ENCODE peak calls at places on chromosome 22, in seven cellular contexts. X is hepatocyte, M is OCI-LY7, O is MM.1S, L is GM23248, F is HCT116, W is PC-3. S is an unnamed sample.

GRCh38 chr22:50641696-50642607 is 14.0 kb upstream of the ARSA start:
- DNase-seq in X (peak), F (no peak), W (no peak), L (peak), O (no peak), M (peak), S (peak)

GRCh38 chr22:46367707-46368191 is 32.2 kb downstream of the TRMU start:
- DNase-seq in W (peak), M (peak), L (peak), F (peak), X (peak), O (peak), S (peak)

GRCh38 chr22:44710474-44711235 is 8.7 kb downstream of the PRR5 start:
- DNase-seq in M (peak), W (no peak), F (no peak), L (no peak), X (no peak), O (no peak), S (no peak)

GRCh38 chr22:33188316-33188715 is 130.1 kb upstream of the SYN3 start:
- DNase-seq in O (no peak), L (peak), X (no peak), F (no peak), M (peak), W (no peak), S (peak)

GRCh38 chr22:17836977-17837742 is 62.9 kb upstream of the BID start:
- DNase-seq in L (no peak), F (no peak), W (no peak), X (no peak), M (no peak), O (no peak), S (peak)

GRCh38 chr22:22936915-22937656 is 49.5 kb downstream of the IGLL5 start:
- DNase-seq in L (no peak), F (no peak), W (no peak), O (no peak), X (no peak), M (no peak), S (no peak)

GRCh38 chr22:45878901-45879551 is 97.9 kb downstream of the WNT7B start:
- DNase-seq in W (no peak), F (no peak), O (no peak), L (no peak), X (no peak), M (no peak), S (no peak)

GRCh38 chr22:27988704-27989103 is 69.6 kb upstream of the PITPNB start:
- DNase-seq in W (no peak), M (no peak), O (no peak), L (no peak), X (no peak), F (no peak), S (no peak)

GRCh38 chr22:36211237-36211881 is 9.8 kb upstream of the APOL4 start:
- DNase-seq in M (no peak), O (peak), W (no peak), F (no peak), L (no peak), X (no peak), S (no peak)

GRCh38 chr22:50299724-50300619 is 7.5 kb downstream of the PLXNB2 start:
- DNase-seq in O (no peak), L (peak), X (peak), W (no peak), F (no peak), M (no peak), S (peak)

GRCh38 chr22:23925020-23925606 is 30.9 kb downstream of the MIF start:
- DNase-seq in X (peak), F (no peak), W (no peak), M (no peak), O (no peak), L (no peak), S (no peak)

GRCh38 chr22:43375951-43376455 is 32.8 kb upstream of the SCUBE1 start:
- DNase-seq in W (no peak), L (peak), F (no peak), O (no peak), X (no peak), M (no peak), S (no peak)

GRCh38 chr22:43381693-43382092 is 30.1 kb upstream of the MPPED1 start:
- DNase-seq in O (no peak), W (no peak), M (no peak), L (no peak), F (no peak), X (no peak), S (no peak)

GRCh38 chr22:43376765-43377485 is 33.8 kb upstream of the SCUBE1 start:
- DNase-seq in F (no peak), M (no peak), W (no peak), X (no peak), L (no peak), O (no peak), S (no peak)

GRCh38 chr22:43377486-43377995 is 34.3 kb upstream of the MPPED1 start:
- DNase-seq in F (no peak), L (peak), M (no peak), X (no peak), W (no peak), O (no peak), S (no peak)

DNA sequence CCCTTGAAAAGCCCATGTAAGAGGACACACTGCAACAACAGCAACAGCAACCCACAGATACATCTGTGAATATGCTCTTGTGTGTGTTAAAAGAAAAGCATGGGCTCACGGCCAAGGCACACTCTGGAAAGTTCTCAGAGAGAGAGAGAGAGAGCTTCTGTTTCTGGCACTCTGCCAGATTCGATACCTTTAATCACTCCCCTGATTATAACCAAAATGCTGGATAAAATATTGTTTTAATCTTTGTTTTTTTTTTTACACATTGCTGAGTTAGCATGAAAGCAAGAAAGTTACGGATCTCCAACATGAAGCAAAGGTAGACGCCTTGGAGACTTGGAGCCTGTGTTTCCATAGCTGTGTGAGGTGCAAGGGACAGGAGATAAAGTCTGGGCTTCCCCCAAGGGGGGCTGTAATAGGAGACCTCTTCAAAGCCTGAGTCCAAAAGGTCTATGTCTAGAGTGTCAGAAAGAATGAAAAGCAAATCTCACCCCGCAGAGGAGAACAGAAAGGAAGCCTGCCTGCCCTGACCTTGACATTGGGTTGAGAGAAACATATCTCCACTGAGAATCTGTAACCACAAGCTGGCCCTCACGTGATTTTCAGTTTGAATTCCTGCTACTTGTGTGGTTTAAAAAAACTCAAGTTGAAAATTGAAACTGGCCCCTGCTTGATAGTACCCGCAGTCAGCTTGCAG is 33.7 kb upstream of the MPPED1 start:
- DNase-seq in F (no peak), O (peak), L (peak), X (peak), M (no peak), W (no peak), S (no peak)
- TF ChIP-seq EZH2phosphoT487 in F (no peak), O (no peak), L (no peak), X (no peak), M (no peak), W (no peak), S (no peak)

GRCh38 chr22:38489561-38490133 is 16.5 kb downstream of the DDX17 start:
- DNase-seq in L (no peak), M (no peak), O (no peak), W (no peak), X (no peak), F (no peak), S (no peak)

GRCh38 chr22:38491707-38492348 is 14.3 kb downstream of the DDX17 start:
- DNase-seq in M (no peak), F (no peak), O (no peak), X (no peak), L (no peak), W (no peak), S (no peak)

GRCh38 chr22:38490475-38490874 is 15.6 kb downstream of the DDX17 start:
- DNase-seq in L (no peak), F (no peak), W (no peak), X (no peak), M (no peak), O (no peak), S (no peak)

GRCh38 chr22:38489142-38489541 is 17.0 kb downstream of the DDX17 start:
- DNase-seq in M (no peak), F (no peak), X (no peak), O (no peak), L (no peak), W (no peak), S (no peak)

DNA sequence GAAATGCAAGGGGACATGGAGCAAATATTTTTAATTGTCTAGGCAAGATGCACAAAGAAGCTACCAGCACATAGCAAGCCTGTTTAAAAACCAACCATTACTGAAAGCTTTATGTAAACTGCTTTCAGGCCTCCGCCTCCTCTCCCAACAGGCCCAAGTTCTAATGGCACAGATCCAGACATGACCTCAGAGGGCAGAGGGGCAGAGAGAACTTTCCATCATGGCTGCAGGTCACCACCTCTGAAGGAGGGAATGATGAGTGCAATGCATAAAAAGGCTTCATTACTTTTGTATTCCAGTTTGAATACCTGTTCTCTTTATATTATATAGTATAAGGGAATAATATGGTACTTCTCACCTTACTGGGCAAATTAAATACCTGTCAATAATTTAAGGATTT is 15.2 kb downstream of the DDX17 start:
- DNase-seq in L (peak), X (peak), M (no peak), W (no peak), O (no peak), F (no peak), S (no peak)
- TF ChIP-seq EZH2phosphoT487 in L (no peak), X (no peak), M (no peak), W (no peak), O (no peak), F (no peak), S (no peak)

GRCh38 chr22:25511725-25512124 is 52.8 kb upstream of the GRK3 start:
- DNase-seq in O (no peak), X (no peak), W (no peak), M (no peak), L (no peak), F (no peak), S (no peak)
- TF ChIP-seq EZH2phosphoT487 in O (no peak), X (no peak), W (no peak), M (no peak), L (no peak), F (no peak), S (no peak)

DNA sequence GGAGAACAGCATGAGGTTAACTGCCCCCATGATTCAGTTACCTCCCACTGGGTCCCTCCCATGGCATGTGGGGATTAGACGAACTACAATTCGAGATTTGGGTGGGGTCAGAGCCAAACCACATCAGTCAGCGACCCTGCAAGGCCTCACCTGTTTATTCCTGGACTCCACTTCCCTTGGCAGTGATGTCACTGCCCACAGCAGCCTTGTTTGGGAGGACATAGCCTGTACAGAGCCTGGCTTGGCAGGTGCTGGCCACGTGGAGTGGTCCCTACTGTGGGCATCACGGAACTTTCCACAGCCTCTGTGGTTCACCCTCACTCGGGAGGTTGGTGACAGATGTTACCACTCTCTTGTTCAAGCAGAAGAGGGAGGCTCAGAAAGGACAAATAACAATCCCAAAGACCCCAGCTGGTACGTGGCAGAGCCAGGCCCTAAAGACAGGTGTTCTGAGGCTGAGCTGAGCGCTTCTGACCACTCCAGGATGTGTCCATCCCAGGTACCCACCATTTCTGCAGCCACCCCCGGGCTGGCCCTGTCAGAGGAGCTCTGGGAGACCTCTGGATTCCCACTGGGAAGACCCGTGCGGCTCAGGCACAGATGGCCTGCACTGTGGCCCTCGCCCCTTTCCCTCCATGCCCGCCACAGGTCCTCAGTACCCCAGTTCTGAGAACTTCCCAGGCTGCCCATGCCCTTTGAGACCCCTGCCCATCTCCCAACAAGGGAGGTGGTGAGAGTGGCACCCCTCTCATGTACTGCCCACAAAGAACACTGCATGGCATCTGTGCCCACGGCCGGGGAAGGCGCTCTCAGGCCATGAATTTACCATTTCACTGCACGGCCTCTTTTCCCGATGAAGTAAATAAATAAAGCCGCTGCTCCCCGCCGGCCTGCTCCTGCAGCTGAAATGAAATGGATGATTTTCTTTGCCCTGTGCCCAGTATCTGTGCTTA is 605.8 kb downstream of the TBC1D22A start:
- DNase-seq in M (no peak), L (no peak), O (no peak), W (no peak), F (no peak), X (no peak), S (no peak)
- TF ChIP-seq EZH2phosphoT487 in M (no peak), L (no peak), O (no peak), W (no peak), F (no peak), X (no peak), S (no peak)

DNA sequence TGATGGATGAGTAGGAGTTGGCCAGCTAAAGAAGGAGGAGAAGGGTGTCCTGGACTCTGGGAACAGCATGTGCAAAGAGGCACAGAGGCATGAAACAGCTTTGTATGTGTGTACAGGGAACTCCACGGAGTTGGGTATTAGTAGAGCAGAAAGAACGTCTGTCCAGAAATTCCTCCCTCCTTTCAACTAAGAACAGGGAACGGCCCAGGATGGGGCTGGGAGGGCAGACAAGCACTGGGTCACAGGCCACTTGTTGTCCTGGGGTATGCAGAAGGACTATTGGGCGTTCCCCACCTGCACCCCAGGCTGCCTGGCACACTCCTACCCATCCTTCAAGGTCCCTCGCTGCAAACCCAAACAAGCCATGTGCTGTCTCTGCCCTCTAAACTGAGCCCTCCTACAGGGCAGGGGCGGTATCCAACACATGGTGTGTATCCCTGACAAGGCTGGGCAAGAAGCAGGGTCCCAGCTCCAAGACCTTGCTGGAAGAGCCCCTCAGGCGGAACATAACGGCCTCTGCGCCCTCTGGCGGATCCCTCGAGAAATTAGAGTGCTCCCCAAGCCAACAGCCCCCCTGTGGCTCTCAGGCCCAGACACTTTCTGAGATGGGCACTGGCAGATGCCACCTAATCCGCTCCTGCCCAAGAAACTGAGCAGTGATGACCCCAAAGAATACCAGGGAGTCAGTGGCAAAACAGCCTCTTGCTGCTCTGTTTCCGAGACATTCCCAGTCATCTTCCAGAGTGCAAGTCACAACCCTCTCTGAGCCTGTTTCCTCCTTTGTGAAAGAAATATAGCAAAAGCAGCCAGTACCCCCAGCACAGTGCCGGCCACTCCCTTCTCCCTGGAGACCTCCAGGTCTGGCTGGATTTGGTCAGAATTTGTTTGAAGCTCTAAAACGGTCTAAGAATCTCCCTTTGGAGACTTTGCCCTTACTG is 1.6 kb upstream of the ELFN2 start:
- DNase-seq in X (peak), L (peak), M (peak), W (no peak), F (peak), O (peak), S (peak)
- TF ChIP-seq EZH2phosphoT487 in X (no peak), L (no peak), M (no peak), W (no peak), F (no peak), O (no peak), S (no peak)

DNA sequence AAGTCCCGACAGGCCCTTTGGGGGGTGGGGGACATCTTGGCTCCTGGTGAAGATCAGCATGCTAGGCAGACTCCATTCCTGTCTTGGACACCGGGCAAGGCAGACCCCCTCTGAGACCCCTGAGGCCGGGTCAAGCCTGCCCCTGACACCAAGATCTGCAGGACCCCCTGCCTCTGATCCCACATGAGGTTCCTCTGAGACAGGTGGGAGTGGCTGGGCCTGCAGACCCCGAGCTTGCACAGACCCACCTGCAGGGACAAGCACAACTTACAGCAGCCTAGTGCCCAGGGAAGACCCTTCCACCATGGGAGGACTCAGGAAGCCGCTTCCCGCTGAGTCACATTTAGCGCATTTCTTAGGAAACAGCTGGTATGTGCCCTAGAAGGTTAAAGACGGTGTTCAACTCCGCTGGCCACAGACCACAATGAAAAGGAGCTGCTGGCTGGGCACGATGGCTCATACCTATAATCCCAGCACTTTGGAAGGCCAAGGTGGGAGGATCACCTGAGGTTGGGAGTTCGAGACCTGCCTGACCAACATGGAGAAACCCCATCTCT is 15.5 kb downstream of the ARVCF start:
- DNase-seq in W (no peak), M (no peak), O (no peak), F (no peak), X (no peak), L (no peak), S (peak)
- TF ChIP-seq EZH2phosphoT487 in W (no peak), M (no peak), O (no peak), F (no peak), X (no peak), L (no peak), S (no peak)

DNA sequence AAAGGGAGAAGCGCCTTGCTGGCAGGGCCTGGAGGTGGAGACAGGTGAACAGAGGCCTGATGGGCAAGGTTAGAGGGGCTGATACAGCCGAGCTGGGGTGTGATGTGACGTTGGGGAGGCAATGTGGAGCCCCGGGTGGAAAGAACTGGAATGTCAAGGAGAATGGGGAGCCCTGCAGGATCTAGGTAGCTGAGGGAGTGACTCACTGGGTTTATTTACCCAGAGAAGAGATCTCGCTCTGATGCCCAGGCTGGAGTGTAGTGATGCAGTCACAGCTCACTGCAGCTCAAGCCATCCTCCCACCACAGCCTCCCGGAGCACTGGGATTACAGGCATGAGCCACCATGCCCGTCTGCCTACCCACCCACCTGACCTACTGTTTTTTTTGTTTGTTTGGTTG is 1.9 kb upstream of the CYB5R3 start:
- DNase-seq in W (peak), O (no peak), X (no peak), M (no peak), L (peak), F (no peak), S (peak)
- TF ChIP-seq EZH2phosphoT487 in W (no peak), O (no peak), X (no peak), M (no peak), L (no peak), F (no peak), S (no peak)

S was measured in GM23338.